ENCODE peak calls at places on chromosomes 6 and 20, in seven cellular contexts. Q is glutamatergic neuron, E is osteocyte, Y is WTC11, G is MCF 10A, Z is kidney, X is left lung. R is an unnamed sample.

GRCh38 chr20:38748863-38749153 is 548 bp downstream of the ACTR5 start:
- DNase-seq in Q (no peak), E (no peak), Y (no peak), G (peak), Z (no peak), X (no peak), R (no peak)

GRCh38 chr20:17549131-17549530 is 18.0 kb upstream of the BFSP1 start:
- DNase-seq in Q (no peak), E (no peak), Y (no peak), G (no peak), Z (no peak), X (no peak), R (no peak)

GRCh38 chr6:28673800-28674671 is 148.4 kb downstream of the GPX5 start:
- DNase-seq in Q (peak), E (no peak), Y (peak), G (peak), Z (no peak), X (no peak), R (no peak)

GRCh38 chr6:27290065-27290849 is 21.8 kb downstream of the POM121L2 start:
- DNase-seq in Q (no peak), E (no peak), Y (peak), G (peak), Z (no peak), X (no peak), R (no peak)

GRCh38 chr20:41746635-41747034 is 128.5 kb upstream of the CHD6 start:
- DNase-seq in Q (no peak), E (peak), Y (no peak), G (no peak), Z (no peak), X (no peak), R (no peak)

GRCh38 chr20:49790077-49790798 is 22.4 kb upstream of the SLC9A8 start:
- DNase-seq in Q (no peak), E (no peak), Y (peak), G (no peak), Z (peak), X (no peak), R (no peak)

GRCh38 chr6:43793875-43794242 is 23.8 kb downstream of the VEGFA start:
- DNase-seq in Q (no peak), E (no peak), Y (no peak), G (no peak), Z (peak), X (no peak), R (no peak)

GRCh38 chr6:16292432-16292831 is 54.0 kb downstream of the GMPR start:
- DNase-seq in Q (no peak), E (no peak), Y (no peak), G (no peak), Z (no peak), X (no peak), R (no peak)

GRCh38 chr6:150006961-150007464 is 18.3 kb downstream of the RAET1L start:
- DNase-seq in Q (no peak), E (peak), Y (no peak), G (peak), Z (no peak), X (no peak), R (no peak)

GRCh38 chr6:64988148-64988547 is 718.9 kb downstream of the EYS start:
- DNase-seq in Q (no peak), E (no peak), Y (no peak), G (no peak), Z (no peak), X (no peak), R (no peak)

GRCh38 chr20:62684986-62685385 is 23.6 kb upstream of the NTSR1 start:
- DNase-seq in Q (no peak), E (no peak), Y (no peak), G (no peak), Z (no peak), X (no peak), R (no peak)

GRCh38 chr6:9428416-9429172 is 986.3 kb downstream of the TFAP2A start:
- DNase-seq in Q (no peak), E (no peak), Y (no peak), G (peak), Z (no peak), X (no peak), R (no peak)

GRCh38 chr20:18645851-18646250 is 58.0 kb downstream of the DTD1 start:
- DNase-seq in Q (no peak), E (no peak), Y (no peak), G (no peak), Z (no peak), X (no peak), R (no peak)

GRCh38 chr6:159878341-159878740 is 12.4 kb upstream of the MAS1 start:
- DNase-seq in Q (no peak), E (peak), Y (no peak), G (no peak), Z (no peak), X (no peak), R (no peak)

GRCh38 chr6:117512056-117512828 is 29.8 kb downstream of the DCBLD1 start:
- DNase-seq in Q (no peak), E (no peak), Y (no peak), G (no peak), Z (no peak), X (no peak), R (no peak)

GRCh38 chr6:72560721-72561593 is 60.9 kb upstream of the KCNQ5 start:
- DNase-seq in Q (no peak), E (no peak), Y (no peak), G (no peak), Z (no peak), X (no peak), R (no peak)
- TF ChIP-seq CTCF in Q (peak), E (no peak), Y (no peak), G (no peak), Z (no peak), X (no peak), R (peak)

DNA sequence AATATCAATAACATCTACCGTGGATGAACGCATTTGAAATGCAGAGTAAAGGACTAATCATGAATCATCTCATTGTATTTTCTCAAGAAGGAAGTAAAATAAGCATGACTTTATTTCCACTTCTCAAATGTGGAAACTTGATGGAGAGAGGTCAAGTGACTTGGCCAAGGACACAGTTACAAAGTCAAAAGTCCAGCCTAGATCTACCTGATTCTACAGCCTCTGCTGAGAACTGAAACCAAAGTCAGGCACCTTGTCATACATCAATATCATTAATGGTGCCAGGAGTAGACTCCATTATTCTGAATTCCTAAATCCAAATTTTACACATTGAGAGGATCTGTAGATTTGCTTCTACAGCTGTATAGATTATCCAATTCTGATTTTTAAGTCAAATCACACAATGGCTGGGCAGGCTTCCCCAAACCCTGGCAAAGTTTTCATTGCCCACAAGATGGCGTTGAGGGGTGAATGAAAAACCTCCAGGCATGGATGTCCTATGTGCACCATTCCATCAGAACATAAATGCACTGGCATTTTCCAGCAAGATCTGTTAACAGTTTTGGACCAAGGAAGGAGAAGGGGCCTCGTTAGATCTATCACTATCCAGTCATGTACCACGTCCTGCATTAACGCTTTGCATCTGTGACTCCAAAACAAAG is 423.0 kb downstream of the MAFB start:
- DNase-seq in Q (peak), E (no peak), Y (peak), G (peak), Z (no peak), X (no peak), R (no peak)
- TF ChIP-seq CTCF in Q (peak), E (peak), Y (no peak), G (peak), Z (peak), X (peak), R (peak)

DNA sequence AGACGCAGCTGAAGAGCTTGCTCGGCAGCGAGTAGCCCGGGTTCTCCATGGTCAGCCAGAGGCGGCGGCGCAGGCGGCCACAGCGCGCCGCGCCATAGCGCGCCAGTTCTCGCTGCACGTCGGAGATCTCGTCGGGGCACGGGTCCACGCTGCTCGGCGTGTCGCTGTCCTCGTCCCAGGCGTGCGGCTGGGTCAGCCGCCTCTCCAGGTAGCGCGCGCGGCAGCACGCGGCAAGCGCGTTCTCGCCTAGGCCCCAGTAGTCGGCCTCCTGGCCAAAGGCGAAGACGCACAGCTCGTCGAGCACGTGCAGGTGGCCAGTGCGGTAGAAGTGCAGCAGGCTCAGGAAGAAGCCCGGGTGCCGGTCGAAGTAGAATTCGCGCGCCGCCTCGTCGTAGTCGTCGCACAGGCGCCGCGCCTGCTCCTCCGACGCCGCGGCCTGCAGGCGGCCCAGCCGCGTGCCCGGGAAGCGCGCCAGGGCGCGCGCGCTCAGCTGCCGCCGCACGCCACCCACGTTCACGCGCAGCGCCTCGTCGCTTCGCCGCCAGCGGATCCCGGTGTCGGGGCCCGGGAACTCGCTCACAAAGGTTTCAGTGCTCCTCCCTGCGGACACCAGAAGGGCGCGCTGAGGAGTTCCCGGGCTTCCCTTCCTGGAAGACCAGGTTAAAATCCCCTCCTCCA is 2.7 kb downstream of the KCNS1 start:
- DNase-seq in Q (peak), E (no peak), Y (peak), G (no peak), Z (no peak), X (no peak), R (no peak)
- TF ChIP-seq CTCF in Q (no peak), E (peak), Y (no peak), G (no peak), Z (no peak), X (no peak), R (no peak)

GRCh38 chr20:2402271-2402980 is 21.7 kb downstream of the TGM6 start:
- DNase-seq in Q (no peak), E (peak), Y (no peak), G (peak), Z (no peak), X (no peak), R (no peak)
- TF ChIP-seq CTCF in Q (peak), E (peak), Y (no peak), G (peak), Z (no peak), X (no peak), R (peak)

GRCh38 chr6:35025241-35026188 is 115.6 kb downstream of the TCP11 start:
- DNase-seq in Q (no peak), E (no peak), Y (peak), G (no peak), Z (no peak), X (no peak), R (no peak)

GRCh38 chr6:35026434-35027222 is 114.5 kb downstream of the TCP11 start:
- DNase-seq in Q (no peak), E (no peak), Y (no peak), G (peak), Z (no peak), X (no peak), R (no peak)

GRCh38 chr6:35023601-35024000 is 117.5 kb downstream of the TCP11 start:
- DNase-seq in Q (no peak), E (no peak), Y (no peak), G (no peak), Z (no peak), X (no peak), R (no peak)

GRCh38 chr6:35023091-35023490 is 118.0 kb downstream of the TCP11 start:
- DNase-seq in Q (no peak), E (no peak), Y (no peak), G (no peak), Z (no peak), X (no peak), R (no peak)

DNA sequence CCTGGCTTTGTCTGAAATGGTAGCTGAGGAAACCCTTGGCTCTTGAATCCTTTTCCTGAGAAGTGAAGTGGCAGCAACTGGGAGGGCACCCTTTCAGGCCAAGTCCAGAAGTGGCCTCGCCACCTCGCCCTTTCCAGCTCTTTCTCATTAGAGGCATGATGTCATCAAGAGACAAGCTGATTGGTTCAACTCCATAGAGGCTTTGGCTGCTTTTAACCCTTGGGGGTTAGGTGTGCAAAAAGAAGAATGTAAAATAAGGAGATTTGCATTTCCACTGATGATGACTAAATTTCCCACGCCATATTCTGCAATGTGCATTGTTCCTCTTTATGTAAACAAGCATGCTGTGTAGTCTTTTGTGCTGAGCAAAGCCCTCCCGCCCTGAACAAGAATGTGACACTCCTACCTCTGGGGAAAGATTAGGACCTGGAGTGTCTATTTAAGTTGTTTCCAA is 116.5 kb downstream of the TCP11 start:
- DNase-seq in Q (peak), E (no peak), Y (no peak), G (peak), Z (no peak), X (peak), R (peak)
- TF ChIP-seq CTCF in Q (no peak), E (no peak), Y (no peak), G (no peak), Z (no peak), X (no peak), R (no peak)

DNA sequence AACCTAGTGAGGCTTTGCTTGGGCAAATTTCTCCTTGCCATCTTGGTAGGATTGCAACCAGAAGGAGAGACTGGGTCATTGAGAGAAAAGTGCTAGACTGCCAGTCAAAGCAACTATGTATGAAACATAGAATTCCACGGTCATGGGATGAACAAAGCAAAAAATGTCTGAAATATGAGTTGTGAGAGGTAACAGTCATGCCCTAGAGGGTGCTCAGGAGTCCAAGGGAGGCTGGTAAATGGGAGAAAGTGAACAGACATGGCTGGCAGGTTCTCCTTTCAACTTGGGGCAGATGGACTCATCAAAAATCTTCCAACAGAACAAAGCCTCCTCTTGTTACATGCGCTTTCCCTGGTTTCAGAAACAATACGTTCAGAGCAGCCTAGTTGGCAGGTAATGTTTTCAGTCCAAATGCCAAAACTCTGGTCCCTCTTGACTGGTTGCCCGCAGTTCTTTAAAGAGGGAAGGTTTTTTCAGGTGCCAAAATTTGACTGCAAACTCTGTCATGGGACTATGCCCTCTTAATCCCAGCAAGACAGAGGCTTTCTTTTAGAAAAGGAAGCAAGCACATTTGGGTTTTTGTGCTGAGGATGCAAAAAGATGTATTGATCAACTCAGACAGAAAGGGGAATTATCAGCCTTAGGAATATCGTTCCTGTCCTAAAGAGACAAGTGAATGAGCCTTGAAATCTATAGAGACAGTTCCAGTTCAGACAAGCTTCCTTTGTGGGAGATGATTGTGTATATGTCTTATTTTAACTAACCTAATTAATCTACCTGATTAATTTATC is 68.5 kb upstream of the SASH1 start:
- DNase-seq in Q (no peak), E (no peak), Y (no peak), G (no peak), Z (no peak), X (no peak), R (no peak)
- TF ChIP-seq CTCF in Q (no peak), E (no peak), Y (no peak), G (no peak), Z (no peak), X (no peak), R (no peak)

GRCh38 chr6:6674872-6675271 is 86.4 kb downstream of the LY86 start:
- DNase-seq in Q (no peak), E (no peak), Y (peak), G (no peak), Z (no peak), X (no peak), R (no peak)
- TF ChIP-seq CTCF in Q (peak), E (peak), Y (peak), G (peak), Z (no peak), X (no peak), R (no peak)

DNA sequence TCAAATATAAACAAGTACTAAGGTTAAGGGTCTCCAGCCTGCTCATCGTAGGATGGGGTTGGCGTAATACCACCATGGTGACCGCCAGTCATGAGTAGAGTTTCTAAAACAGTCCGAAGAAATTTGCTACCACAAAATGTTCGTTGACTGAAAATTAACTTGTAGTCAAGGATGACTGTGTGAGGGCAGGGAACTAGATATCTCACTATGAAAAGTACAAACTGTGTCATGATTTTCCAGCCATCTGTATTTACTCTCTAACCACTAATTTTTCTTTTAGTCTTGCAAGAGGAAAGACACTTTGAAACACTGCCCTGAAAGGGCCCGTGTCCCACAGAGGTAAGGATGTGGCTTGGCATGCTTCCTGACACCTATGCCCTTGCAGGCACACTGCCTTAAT is 99.7 kb downstream of the IRF4 start:
- DNase-seq in Q (no peak), E (no peak), Y (no peak), G (no peak), Z (no peak), X (no peak), R (no peak)
- TF ChIP-seq CTCF in Q (no peak), E (no peak), Y (no peak), G (no peak), Z (no peak), X (no peak), R (no peak)

R was measured in CD14-positive monocyte.